ENCODE peak calls at places on chromosomes 5 and 9, in eight cellular contexts. A is AG04449, Y is mammary epithelial cell, R is bronchial epithelial cell, W is HFFc6, Q is astrocyte of the spinal cord, L is PC-3, T is cardiac muscle cell. I is an unnamed sample.

GRCh38 chr9:61671276-61671973 is 481.6 kb downstream of the SPATA31A7 start:
- DNase-seq in Q (no peak), L (no peak), R (no peak), W (no peak), A (no peak), Y (no peak), T (no peak), I (no peak)

GRCh38 chr5:122030251-122030650 is 47.8 kb downstream of the LOX start:
- DNase-seq in A (no peak), Y (no peak), Q (no peak), L (no peak), W (peak; percentile 4), R (no peak), T (no peak), I (no peak)

GRCh38 chr9:4220361-4220760 is 79.5 kb downstream of the GLIS3 start:
- DNase-seq in A (no peak), R (no peak), Q (no peak), L (no peak), T (no peak), Y (no peak), W (no peak), I (no peak)

GRCh38 chr5:54049963-54050362 is 260.4 kb downstream of the ARL15 start:
- DNase-seq in L (no peak), A (peak; percentile 17), Y (no peak), W (peak; percentile 59), Q (no peak), T (peak; percentile 71), R (no peak), I (no peak)

GRCh38 chr5:76831108-76831447 is 12.2 kb downstream of the F2RL1 start:
- DNase-seq in R (peak; percentile 45), L (peak; percentile 30), Y (peak; percentile 93), Q (peak; percentile 75), W (peak; percentile 72), T (peak; percentile 83), A (peak; percentile 37), I (no peak)

GRCh38 chr5:30502277-30502676 is 691.2 kb upstream of the CDH6 start:
- DNase-seq in Q (peak; percentile 76), A (no peak), L (peak; percentile 78), T (peak; percentile 3), R (peak; percentile 66), W (no peak), Y (peak; percentile 72), I (no peak)

GRCh38 chr5:141182248-141182647 is at the start of gene PCDHB16:
- DNase-seq in T (peak; percentile 3), R (no peak), Q (no peak), A (no peak), W (peak; percentile 62), Y (peak; percentile 3), L (no peak), I (peak; percentile 63)

GRCh38 chr9:37902804-37903580 is 935 bp downstream of the SLC25A51 start:
- DNase-seq in T (peak; percentile 43), Y (peak; percentile 48), L (peak; percentile 50), W (peak; percentile 41), Q (peak; percentile 47), R (peak; percentile 71), A (no peak), I (no peak)

GRCh38 chr5:134255418-134256150 is 29.7 kb upstream of the PPP2CA start:
- DNase-seq in Y (peak; percentile 62), R (peak; percentile 64), Q (peak; percentile 57), W (peak; percentile 45), L (peak; percentile 51), T (peak; percentile 52), A (no peak), I (no peak)

GRCh38 chr9:121271368-121272351 is 3.7 kb downstream of the GSN start:
- DNase-seq in L (no peak), Y (peak; percentile 48), W (peak; percentile 71), T (peak; percentile 85), Q (peak; percentile 84), R (no peak), A (peak; percentile 67), I (no peak)

GRCh38 chr5:36769129-36769528 is 107.4 kb upstream of the NIPBL start:
- DNase-seq in T (no peak), W (no peak), Q (no peak), R (no peak), Y (no peak), A (no peak), L (no peak), I (no peak)

GRCh38 chr5:112551437-112552018 is 132.5 kb upstream of the EPB41L4A start:
- DNase-seq in T (peak; percentile 84), Q (peak; percentile 74), L (peak; percentile 65), W (peak; percentile 65), R (peak; percentile 64), A (peak; percentile 10), Y (peak; percentile 35), I (peak; percentile 17)

GRCh38 chr5:125038477-125038876 is 292.0 kb upstream of the ZNF608 start:
- DNase-seq in Q (no peak), R (no peak), L (no peak), T (no peak), W (no peak), Y (no peak), A (no peak), I (no peak)

GRCh38 chr5:142841511-142842255 is 71.5 kb downstream of the ARHGAP26 start:
- DNase-seq in Q (peak; percentile 46), Y (no peak), W (peak; percentile 33), L (no peak), R (no peak), A (no peak), T (peak; percentile 72), I (peak; percentile 5)

GRCh38 chr5:173313311-173313710 is 14.9 kb downstream of the STC2 start:
- DNase-seq in W (no peak), R (no peak), A (no peak), T (no peak), L (no peak), Y (no peak), Q (no peak), I (no peak)

GRCh38 chr5:173310861-173311515 is 17.2 kb downstream of the STC2 start:
- DNase-seq in L (peak; percentile 31), Q (peak; percentile 23), W (no peak), T (peak; percentile 81), A (no peak), R (no peak), Y (no peak), I (no peak)

GRCh38 chr5:173314166-173314952 is 13.9 kb downstream of the STC2 start:
- DNase-seq in T (no peak), R (no peak), Q (no peak), W (no peak), L (no peak), Y (no peak), A (no peak), I (no peak)

GRCh38 chr5:173311818-173312585 is 16.2 kb downstream of the STC2 start:
- DNase-seq in Q (no peak), L (no peak), R (no peak), Y (no peak), A (no peak), T (no peak), W (no peak), I (no peak)

DNA sequence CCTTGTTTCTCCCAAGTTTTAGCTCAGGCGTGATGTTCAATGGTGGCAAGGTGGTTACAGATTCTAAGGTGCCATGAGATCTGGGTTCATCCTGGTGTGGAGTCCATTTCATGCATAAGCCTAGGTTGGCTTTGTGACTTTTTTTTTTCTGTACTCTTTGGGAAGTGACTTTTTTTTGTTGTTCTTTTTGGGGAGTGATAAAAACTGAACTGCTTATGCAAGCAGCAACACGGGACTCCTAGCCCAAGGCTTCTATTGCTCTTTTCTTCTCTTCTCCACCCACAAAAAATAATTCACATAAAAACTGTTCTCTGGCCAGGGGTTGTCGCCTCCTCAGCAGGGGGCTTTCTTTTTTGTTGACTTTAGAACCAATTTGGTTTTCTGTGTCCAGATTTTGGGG is 15.4 kb downstream of the STC2 start:
- DNase-seq in R (no peak), A (no peak), Q (no peak), L (no peak), Y (no peak), T (no peak), W (no peak), I (no peak)
- TF ChIP-seq CTCF in R (no peak), A (no peak), Q (no peak), L (no peak), Y (no peak), T (no peak), W (no peak), I (no peak)

DNA sequence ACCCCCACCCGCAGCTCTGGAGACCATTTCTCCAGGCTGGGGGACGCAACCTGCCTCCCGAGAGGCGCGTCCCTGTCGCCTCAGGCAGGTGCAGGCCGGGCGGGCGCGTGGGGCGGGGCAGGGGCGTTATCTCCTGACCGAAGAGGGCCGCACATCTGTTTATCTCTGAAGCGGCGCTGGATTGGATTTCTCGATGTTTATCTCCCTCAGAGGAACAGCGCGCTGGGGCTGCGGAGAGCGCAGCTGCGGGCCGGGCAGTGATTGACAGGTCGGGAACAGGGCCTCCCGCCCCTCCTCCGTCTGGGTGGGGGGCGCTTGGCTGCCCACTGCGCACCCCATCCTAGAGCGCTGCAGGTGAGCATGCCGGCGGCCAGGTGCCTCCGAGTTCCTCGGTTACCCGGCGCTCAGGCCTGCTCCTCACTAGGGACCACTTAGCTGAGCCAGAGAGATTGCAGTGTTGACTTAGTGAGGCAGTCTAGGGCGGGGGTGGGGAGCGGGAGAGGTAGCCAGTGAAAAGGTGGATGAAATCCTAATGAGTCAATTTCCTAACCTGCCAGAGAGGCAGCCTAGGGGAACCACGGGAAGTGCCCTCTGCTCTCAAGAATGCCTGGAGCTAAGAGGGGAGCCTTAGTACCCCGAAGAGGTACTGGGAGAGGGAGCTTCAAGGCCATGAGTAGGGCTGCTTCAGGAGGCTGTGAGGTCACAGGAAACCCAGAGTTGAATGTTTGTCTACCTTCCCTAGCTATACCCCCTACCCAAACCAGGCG is 39.6 kb upstream of the TIFAB start:
- DNase-seq in T (no peak), A (no peak), Y (peak; percentile 84), R (peak; percentile 93), Q (no peak), W (no peak), L (peak; percentile 80), I (no peak)
- TF ChIP-seq CTCF in T (no peak), A (no peak), Y (no peak), R (no peak), Q (no peak), W (no peak), L (no peak), I (no peak)

GRCh38 chr9:34492051-34492450 is 30.7 kb downstream of the ENHO start:
- DNase-seq in Q (no peak), Y (no peak), A (no peak), L (no peak), W (no peak), R (no peak), T (no peak), I (no peak)
- TF ChIP-seq CTCF in Q (no peak), Y (no peak), A (no peak), L (peak; percentile 37), W (no peak), R (no peak), T (no peak), I (no peak)

DNA sequence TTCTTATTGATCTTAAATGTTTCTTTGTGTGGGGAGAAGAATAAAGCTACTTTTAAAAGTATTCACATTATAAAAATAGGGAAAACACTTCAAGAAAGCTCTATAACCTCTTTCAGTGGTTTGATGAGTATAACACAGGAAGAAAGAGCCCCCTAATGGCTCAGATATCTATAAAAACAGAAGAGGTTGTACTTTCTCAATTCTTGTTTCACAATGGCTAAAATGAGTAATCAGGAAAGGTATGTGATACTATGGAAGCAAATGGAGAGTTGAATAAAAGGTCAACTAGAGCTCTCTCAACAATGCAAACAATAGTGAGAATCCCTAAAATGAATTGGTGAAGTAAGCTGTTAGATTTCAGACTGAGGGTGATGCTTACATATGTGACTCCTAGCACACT is 584.6 kb upstream of the CDH18 start:
- DNase-seq in L (peak; percentile 93), Q (peak; percentile 83), T (peak; percentile 89), Y (peak; percentile 89), R (peak; percentile 87), W (no peak), A (no peak), I (no peak)
- TF ChIP-seq CTCF in L (peak; percentile 69), Q (peak; percentile 17), T (peak; percentile 45), Y (peak; percentile 45), R (no peak), W (no peak), A (no peak), I (no peak)